ENCODE peak calls at places on chromosomes 11 and 22, in four cellular contexts. X is astrocyte of the cerebellum, G is ovary, W is PC-3. M is an unnamed sample.

GRCh38 chr22:30486661-30487115 is 14.9 kb upstream of the SEC14L3 start:
- DNase-seq in X (no peak), W (no peak), G (no peak), M (no peak)

GRCh38 chr11:36456136-36456535 is 53.9 kb downstream of the TRAF6 start:
- DNase-seq in X (peak; percentile 65), G (no peak), W (no peak), M (no peak)

GRCh38 chr22:29703595-29704195 is 16.1 kb upstream of the CABP7 start:
- DNase-seq in G (no peak), X (no peak), W (no peak), M (no peak)

GRCh38 chr11:73359930-73360742 is 16.1 kb upstream of the RELT start:
- DNase-seq in G (no peak), X (peak; percentile 52), W (peak; percentile 66), M (no peak)

GRCh38 chr22:34972498-34972897 is 93.5 kb upstream of the ISX start:
- DNase-seq in W (no peak), G (no peak), X (no peak), M (no peak)

GRCh38 chr11:96134622-96135021 is 208.4 kb downstream of the MAML2 start:
- DNase-seq in G (no peak), W (no peak), X (no peak), M (no peak)

GRCh38 chr11:134932761-134933160 is 520.7 kb upstream of the B3GAT1 start:
- DNase-seq in X (no peak), G (no peak), W (no peak), M (no peak)

GRCh38 chr11:69915151-69915500 is 95.9 kb upstream of the FGF3 start:
- DNase-seq in W (peak; percentile 93), X (no peak), G (no peak), M (no peak)

GRCh38 chr11:87463486-87464102 is 425.9 kb downstream of the TMEM135 start:
- DNase-seq in G (no peak), X (no peak), W (peak; percentile 84), M (no peak)

GRCh38 chr22:27194096-27194748 is 536.8 kb downstream of the MIAT start:
- DNase-seq in W (no peak), X (no peak), G (no peak), M (no peak)

GRCh38 chr11:71558996-71559395 is 6.4 kb upstream of the KRTAP5-10 start:
- DNase-seq in W (no peak), G (no peak), X (no peak), M (no peak)

GRCh38 chr11:18578975-18579598 is 9.4 kb downstream of the UEVLD start:
- DNase-seq in X (no peak), W (peak; percentile 82), G (no peak), M (no peak)

GRCh38 chr11:27184458-27185312 is 144.1 kb downstream of the BBOX1 start:
- DNase-seq in W (no peak), G (no peak), X (no peak), M (no peak)

GRCh38 chr11:120780239-120780638 is 243.7 kb upstream of the TBCEL start:
- DNase-seq in X (no peak), W (peak; percentile 67), G (no peak), M (no peak)

GRCh38 chr11:3134651-3135490 is 30.2 kb downstream of the OSBPL5 start:
- DNase-seq in G (no peak), X (no peak), W (no peak), M (no peak)

GRCh38 chr11:5476184-5476819 is 12.2 kb upstream of the OR52D1 start:
- DNase-seq in X (peak; percentile 23), W (peak; percentile 63), G (peak; percentile 14), M (no peak)

GRCh38 chr11:9760180-9760550 is 96.3 kb downstream of the SWAP70 start:
- DNase-seq in G (peak; percentile 95), X (peak; percentile 95), W (peak; percentile 42), M (peak; percentile 52)

GRCh38 chr22:42719656-42720262 is 911 bp downstream of the A4GALT start:
- DNase-seq in G (no peak), W (no peak), X (no peak), M (no peak)

GRCh38 chr11:43532046-43532445 is 148.5 kb upstream of the HSD17B12 start:
- DNase-seq in W (no peak), X (no peak), G (no peak), M (no peak)

GRCh38 chr11:116615211-116615865 is 157.4 kb downstream of the BUD13 start:
- DNase-seq in G (no peak), X (no peak), W (no peak), M (no peak)

GRCh38 chr11:2304156-2305139 is 2.6 kb downstream of the TSPAN32 start:
- DNase-seq in G (no peak), W (no peak), X (no peak), M (peak; percentile 21)

GRCh38 chr11:16925495-16926065 is 88.6 kb downstream of the PLEKHA7 start:
- DNase-seq in G (peak; percentile 37), W (peak; percentile 75), X (no peak), M (no peak)

GRCh38 chr11:48103621-48104561 is 112.7 kb upstream of the OR4B1 start:
- DNase-seq in W (peak; percentile 32), G (no peak), X (no peak), M (no peak)

GRCh38 chr11:5522308-5522707 is 5.8 kb upstream of the UBQLNL start:
- DNase-seq in W (peak; percentile 3), X (no peak), G (no peak), M (no peak)

GRCh38 chr22:27731621-27732020 is 69.9 kb downstream of the MN1 start:
- DNase-seq in G (no peak), W (no peak), X (no peak), M (no peak)

GRCh38 chr22:25777411-25777810 is 35.4 kb downstream of the MYO18B start:
- DNase-seq in G (no peak), W (no peak), X (no peak), M (no peak)

GRCh38 chr11:2581931-2582435 is 117.8 kb downstream of the KCNQ1OT1 start:
- DNase-seq in X (no peak), W (no peak), G (peak; percentile 7), M (peak; percentile 15)

GRCh38 chr22:35509451-35509850 is 31.2 kb upstream of the RASD2 start:
- DNase-seq in W (no peak), G (no peak), X (no peak), M (no peak)

GRCh38 chr11:112439614-112440013 is 179.0 kb upstream of the PLET1 start:
- DNase-seq in G (no peak), W (no peak), X (no peak), M (no peak)

GRCh38 chr22:45626198-45626651 is 45.4 kb upstream of the ATXN10 start:
- DNase-seq in W (peak; percentile 94), X (no peak), G (no peak), M (no peak)

GRCh38 chr22:37713761-37714160 is 16.9 kb downstream of the TRIOBP start:
- DNase-seq in X (no peak), G (no peak), W (no peak), M (no peak)

GRCh38 chr11:58577441-58578135 is 1.3 kb upstream of the ZFP91 start:
- DNase-seq in W (peak; percentile 82), G (no peak), X (peak; percentile 53), M (peak; percentile 44)

GRCh38 chr11:69397732-69398131 is 83.7 kb upstream of the LINC01488 start:
- DNase-seq in W (no peak), X (no peak), G (no peak), M (no peak)

GRCh38 chr11:130223291-130223971 is 63.8 kb downstream of the ST14 start:
- DNase-seq in G (no peak), W (peak; percentile 27), X (no peak), M (no peak)

GRCh38 chr11:66619080-66619554 is 2.7 kb downstream of the RBM14 start:
- DNase-seq in W (no peak), X (no peak), G (no peak), M (no peak)

GRCh38 chr11:123020968-123021367 is 39.3 kb upstream of the BSX start:
- DNase-seq in G (no peak), W (peak; percentile 80), X (peak; percentile 12), M (no peak)
- TF ChIP-seq CTCF in G (no peak), W (peak; percentile 87), X (peak; percentile 78), M (no peak)

DNA sequence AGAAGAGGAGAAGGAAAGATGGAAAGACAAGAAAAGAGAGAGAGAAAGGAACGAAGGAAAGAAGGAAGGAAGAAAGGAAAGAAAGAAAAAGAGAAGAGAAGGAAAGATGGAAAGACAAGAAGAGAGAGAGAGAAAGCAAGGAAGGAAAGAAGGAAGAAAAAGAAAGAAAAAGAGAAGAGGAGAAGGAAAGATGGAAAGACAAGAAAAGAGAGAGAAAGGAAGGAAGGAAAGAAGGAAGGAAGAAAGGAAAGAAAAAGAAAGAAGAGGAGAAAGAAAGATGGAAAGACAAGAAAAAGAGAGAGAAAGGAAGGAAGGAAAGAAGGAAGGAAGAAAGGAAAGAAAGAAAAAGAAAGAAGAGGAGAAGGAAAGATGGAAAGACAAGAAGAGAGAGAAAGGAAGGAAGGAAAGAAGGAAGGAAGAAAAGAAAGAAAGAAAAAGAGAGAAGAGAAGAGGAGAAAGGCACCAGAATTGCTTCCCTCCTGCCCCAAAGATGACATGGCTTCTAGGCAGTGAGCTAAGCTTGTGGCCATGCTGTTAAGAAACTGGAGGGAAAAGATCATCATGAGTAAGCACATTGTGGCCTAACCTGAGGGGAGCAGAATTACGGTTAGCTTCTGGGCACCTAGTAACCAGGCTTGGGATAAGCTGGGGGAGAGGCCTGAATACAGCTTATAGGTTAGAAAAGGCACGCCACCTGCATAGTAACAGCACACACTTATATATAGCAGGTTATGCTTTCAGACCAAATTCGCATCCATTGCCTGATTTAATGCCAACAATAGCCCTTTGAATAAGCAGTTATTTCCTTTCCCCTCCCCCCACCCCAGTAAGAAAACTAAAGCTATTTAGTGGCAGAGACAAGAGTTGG is 2.3 kb upstream of the ST3GAL4 start:
- DNase-seq in X (no peak), W (peak; percentile 88), G (no peak), M (no peak)
- TF ChIP-seq CTCF in X (no peak), W (no peak), G (no peak), M (no peak)

DNA sequence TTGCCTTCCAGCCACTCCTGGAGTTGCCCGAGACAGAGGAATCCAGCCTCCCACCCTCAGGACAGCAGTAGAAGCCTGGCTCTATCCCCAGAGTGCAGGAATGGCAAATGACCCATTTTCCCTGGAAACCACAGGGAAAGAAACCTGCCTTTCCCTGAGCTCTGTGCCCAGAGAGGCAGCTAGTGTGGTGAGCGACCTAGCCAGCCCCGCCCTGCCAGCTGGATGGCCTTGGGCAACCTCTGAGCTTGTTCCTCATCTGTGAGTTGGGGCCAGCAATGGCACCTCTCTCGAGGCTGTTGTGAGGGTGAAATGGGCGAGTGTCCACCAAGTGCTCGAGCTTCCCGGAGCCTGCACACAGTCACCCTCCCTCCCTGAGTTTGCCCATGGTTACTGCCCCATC is 3.7 kb downstream of the OMP start:
- DNase-seq in G (no peak), W (peak; percentile 50), X (no peak), M (no peak)
- TF ChIP-seq CTCF in G (no peak), W (no peak), X (no peak), M (no peak)

GRCh38 chr11:67627394-67627787 is 2.3 kb downstream of the NUDT8 start:
- DNase-seq in G (no peak), W (no peak), X (no peak), M (no peak)

GRCh38 chr11:67630230-67630942 is 649 bp upstream of the NUDT8 start:
- DNase-seq in G (peak; percentile 99), X (peak; percentile 88), W (peak; percentile 98), M (peak; percentile 92)

GRCh38 chr11:67629386-67630229 is at the start of gene NUDT8:
- DNase-seq in X (peak; percentile 47), G (peak; percentile 74), W (peak; percentile 93), M (peak; percentile 55)

GRCh38 chr11:67627788-67628624 is 1.7 kb downstream of the NUDT8 start:
- DNase-seq in W (no peak), X (no peak), G (no peak), M (no peak)

GRCh38 chr11:67628710-67629385 is 889 bp downstream of the NUDT8 start:
- DNase-seq in X (no peak), G (no peak), W (no peak), M (no peak)
- TF ChIP-seq CTCF in X (peak; percentile 77), G (no peak), W (no peak), M (no peak)

M was measured in omental fat pad.